ENCODE peak calls at places on chromosome 21, in seven cellular contexts. M is upper lobe of left lung, Q is heart left ventricle, A is GM12878, U is A549, S is endothelial cell of umbilical vein, C is Peyer's patch. T is an unnamed sample.
A peak's percentile ranks its signal among the peaks of the same experiment; 100 is the strongest.

GRCh38 chr21:14989359-14989758 is 75.4 kb downstream of the NRIP1 start:
- DNase-seq in M (no peak), Q (peak; percentile 50), A (no peak), U (no peak), S (peak; percentile 20), C (no peak), T (no peak)

GRCh38 chr21:30981403-30981802 is 56.9 kb downstream of the KRTAP19-8 start:
- DNase-seq in M (no peak), Q (no peak), A (no peak), U (no peak), S (no peak), C (no peak), T (no peak)

GRCh38 chr21:34669149-34669879 is 520 bp downstream of the CLIC6 start:
- DNase-seq in M (peak; percentile 37), Q (no peak), A (no peak), U (no peak), S (no peak), C (no peak), T (no peak)

GRCh38 chr21:19256934-19257660 is 853.5 kb upstream of the TMPRSS15 start:
- DNase-seq in M (no peak), Q (peak; percentile 66), A (no peak), U (no peak), S (no peak), C (no peak), T (no peak)

GRCh38 chr21:27677547-27677946 is 710.7 kb upstream of the ADAMTS5 start:
- DNase-seq in M (no peak), Q (no peak), A (no peak), U (no peak), S (no peak), C (no peak), T (no peak)

GRCh38 chr21:38211321-38211720 is 45.5 kb upstream of the KCNJ15 start:
- DNase-seq in M (no peak), Q (no peak), A (no peak), U (no peak), S (no peak), C (no peak), T (no peak)

GRCh38 chr21:38769253-38769780 is 36.4 kb upstream of the ETS2 start:
- DNase-seq in M (no peak), Q (no peak), A (no peak), U (peak; percentile 22), S (no peak), C (no peak), T (no peak)

GRCh38 chr21:34613679-34614442 is 1.1 kb downstream of the RCAN1 start:
- DNase-seq in M (no peak), Q (no peak), A (no peak), U (no peak), S (peak; percentile 18), C (no peak), T (no peak)

GRCh38 chr21:18493420-18493819 is 89.8 kb upstream of the TMPRSS15 start:
- DNase-seq in M (no peak), Q (no peak), A (no peak), U (no peak), S (peak; percentile 54), C (no peak), T (peak; percentile 23)

GRCh38 chr21:35965699-35966098 is 94.6 kb downstream of the SETD4 start:
- DNase-seq in M (no peak), Q (no peak), A (no peak), U (no peak), S (no peak), C (no peak), T (no peak)

GRCh38 chr21:26461500-26461899 is 111.6 kb downstream of the CYYR1 start:
- DNase-seq in M (no peak), Q (no peak), A (no peak), U (no peak), S (no peak), C (no peak), T (no peak)

GRCh38 chr21:39010629-39011404 is 172.4 kb downstream of the PSMG1 start:
- DNase-seq in M (peak; percentile 82), Q (peak; percentile 35), A (no peak), U (no peak), S (no peak), C (no peak), T (no peak)

GRCh38 chr21:25963186-25963585 is 207.4 kb downstream of the APP start:
- DNase-seq in M (peak; percentile 57), Q (no peak), A (no peak), U (peak; percentile 15), S (peak; percentile 95), C (no peak), T (peak; percentile 58)

GRCh38 chr21:27648560-27648959 is 681.7 kb upstream of the ADAMTS5 start:
- DNase-seq in M (no peak), Q (no peak), A (no peak), U (no peak), S (peak; percentile 91), C (no peak), T (peak; percentile 15)

GRCh38 chr21:34606621-34607020 is 8.3 kb downstream of the RCAN1 start:
- DNase-seq in M (no peak), Q (no peak), A (no peak), U (no peak), S (no peak), C (no peak), T (no peak)

GRCh38 chr21:43600642-43601397 is 58.5 kb downstream of the HSF2BP start:
- DNase-seq in M (no peak), Q (no peak), A (no peak), U (peak; percentile 72), S (no peak), C (no peak), T (peak; percentile 57)

GRCh38 chr21:14482165-14482564 is 64.0 kb downstream of the SAMSN1 start:
- DNase-seq in M (no peak), Q (no peak), A (no peak), U (no peak), S (no peak), C (no peak), T (no peak)

GRCh38 chr21:36976882-36977651 is 10.6 kb upstream of the HLCS start:
- DNase-seq in M (peak; percentile 43), Q (no peak), A (peak; percentile 59), U (peak; percentile 84), S (peak; percentile 88), C (peak; percentile 29), T (no peak)

GRCh38 chr21:36569511-36569910 is 89.6 kb upstream of the CLDN14 start:
- DNase-seq in M (no peak), Q (no peak), A (no peak), U (no peak), S (no peak), C (no peak), T (no peak)

GRCh38 chr21:20877976-20878375 is 120.2 kb upstream of the NCAM2 start:
- DNase-seq in M (no peak), Q (no peak), A (no peak), U (no peak), S (no peak), C (no peak), T (no peak)

DNA sequence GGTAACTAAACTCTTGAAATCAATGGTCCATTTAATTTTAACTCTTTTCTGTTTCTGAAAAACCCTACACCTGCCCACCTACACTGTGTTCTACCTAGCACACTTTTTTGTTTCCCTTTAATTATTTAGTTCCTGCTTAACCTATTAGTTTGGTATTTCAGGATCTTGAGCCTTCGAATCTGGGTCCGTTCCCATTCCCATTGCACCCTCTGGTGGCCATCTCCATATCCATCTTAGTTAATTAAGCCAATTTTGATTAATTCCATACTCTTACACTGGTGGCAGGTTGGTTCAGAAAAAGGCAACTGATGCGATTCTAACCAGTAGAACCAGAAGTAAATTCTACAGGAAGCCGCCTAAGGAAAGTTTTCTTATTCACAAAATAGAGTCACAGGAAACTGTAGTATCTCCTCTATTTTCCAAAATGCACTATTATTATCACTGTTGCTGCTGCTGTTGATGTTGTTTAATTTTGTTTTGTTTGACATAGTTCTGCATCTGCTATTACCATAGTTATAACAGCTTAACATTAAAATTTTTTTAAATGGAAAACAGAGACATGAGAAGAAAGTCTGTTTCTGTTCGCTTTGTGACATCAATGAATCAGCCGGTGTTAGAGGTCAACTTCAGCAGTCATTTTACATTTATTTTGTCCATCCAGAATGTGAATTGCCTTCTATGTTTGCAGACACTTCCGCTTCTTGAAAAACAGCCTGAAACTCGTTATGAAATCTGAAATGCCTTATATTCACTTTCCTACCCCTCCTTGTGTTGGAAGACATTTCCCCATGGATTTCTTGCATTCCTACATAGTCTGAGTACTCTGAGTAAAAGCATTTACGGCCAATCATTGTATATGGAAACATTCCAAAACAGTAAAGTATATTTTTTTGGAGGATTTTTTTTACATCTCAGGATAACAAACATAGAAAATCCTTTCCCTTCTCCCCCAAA is 115.5 kb upstream of the NCAM2 start:
- DNase-seq in M (peak; percentile 21), Q (no peak), A (no peak), U (peak; percentile 3), S (peak; percentile 16), C (no peak), T (no peak)
- TF ChIP-seq POLR2A in M (no peak), Q (no peak), A (no peak), U (no peak), S (no peak), C (no peak), T (no peak)

GRCh38 chr21:45085700-45086099 is 11.3 kb downstream of the ADARB1 start:
- DNase-seq in M (no peak), Q (no peak), A (no peak), U (no peak), S (no peak), C (no peak), T (no peak)
- TF ChIP-seq POLR2A in M (no peak), Q (no peak), A (no peak), U (no peak), S (no peak), C (no peak), T (no peak)

GRCh38 chr21:41726630-41726969 is 40.3 kb downstream of the RIPK4 start:
- DNase-seq in M (no peak), Q (no peak), A (no peak), U (no peak), S (no peak), C (no peak), T (no peak)

GRCh38 chr21:41725421-41726021 is 41.3 kb downstream of the RIPK4 start:
- DNase-seq in M (no peak), Q (no peak), A (no peak), U (no peak), S (no peak), C (no peak), T (no peak)

GRCh38 chr21:41726970-41727783 is 39.7 kb downstream of the RIPK4 start:
- DNase-seq in M (no peak), Q (peak; percentile 78), A (no peak), U (peak; percentile 36), S (no peak), C (no peak), T (peak; percentile 93)

GRCh38 chr21:41727784-41728763 is 38.8 kb downstream of the RIPK4 start:
- DNase-seq in M (no peak), Q (no peak), A (no peak), U (no peak), S (no peak), C (no peak), T (no peak)

GRCh38 chr21:41726058-41726558 is 40.7 kb downstream of the RIPK4 start:
- DNase-seq in M (no peak), Q (no peak), A (no peak), U (no peak), S (no peak), C (no peak), T (no peak)
- TF ChIP-seq POLR2A in M (no peak), Q (no peak), A (no peak), U (no peak), S (no peak), C (no peak), T (no peak)

DNA sequence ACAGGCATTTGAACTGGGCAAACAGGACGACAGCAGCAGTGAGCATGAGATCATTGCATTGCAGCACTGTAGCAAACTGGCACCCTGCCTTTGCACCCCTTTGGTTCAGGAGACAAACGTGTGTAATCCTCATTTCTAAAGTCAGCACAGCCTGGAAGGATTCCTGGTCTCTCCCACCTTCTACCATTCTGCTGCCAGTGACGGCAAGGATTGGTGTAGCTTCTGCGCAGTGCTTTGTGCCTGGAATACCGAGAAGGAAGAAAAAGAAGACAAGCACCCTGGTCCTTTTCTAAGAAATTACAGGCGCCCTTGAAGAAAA is 805.3 kb downstream of the USP25 start:
- DNase-seq in M (peak; percentile 65), Q (peak; percentile 91), A (no peak), U (peak; percentile 82), S (peak; percentile 61), C (no peak), T (peak; percentile 40)
- TF ChIP-seq POLR2A in M (no peak), Q (no peak), A (no peak), U (no peak), S (no peak), C (no peak), T (peak; percentile 60)